ENCODE peak calls at places on chromosomes 5 and 9, in ten cellular contexts. F is right cardiac atrium; P is upper lobe of right lung; C is brain microvascular endothelial cell; S is aorta; D is effector memory CD4-positive, alpha-beta T cell; G is fibroblast of lung; J is GM23248; H is pancreas; U is tibial nerve. K is an unnamed sample.

GRCh38 chr5:131814990-131815389 is 18.2 kb upstream of the FNIP1 start:
- DNase-seq in G (peak), D (no peak), S (no peak), F (no peak), P (no peak), U (no peak), J (peak), H (no peak), C (peak), K (no peak)

GRCh38 chr5:652773-653350 is 40.3 kb downstream of the TPPP start:
- DNase-seq in P (peak), J (no peak), F (no peak), D (no peak), H (no peak), S (peak), G (no peak), C (no peak), U (no peak), K (no peak)

GRCh38 chr9:28234133-28234898 is 661.0 kb upstream of the C9orf72 start:
- DNase-seq in G (no peak), F (no peak), D (no peak), C (peak), S (no peak), H (peak), P (no peak), J (no peak), U (no peak), K (no peak)

GRCh38 chr9:94967481-94967880 is 241.0 kb downstream of the AOPEP start:
- DNase-seq in J (no peak), D (no peak), H (peak), S (no peak), P (no peak), G (no peak), C (no peak), F (no peak), U (no peak), K (no peak)

GRCh38 chr5:110458313-110458712 is 268.2 kb downstream of the TMEM232 start:
- DNase-seq in H (no peak), P (no peak), S (no peak), D (no peak), G (no peak), U (no peak), J (no peak), C (no peak), F (no peak), K (no peak)

GRCh38 chr9:111752455-111752854 is 42.3 kb downstream of the SHOC1 start:
- DNase-seq in S (no peak), F (no peak), J (peak), H (no peak), C (no peak), U (no peak), G (peak), D (no peak), P (no peak), K (no peak)

GRCh38 chr9:107809859-107810492 is 320.4 kb upstream of the KLF4 start:
- DNase-seq in P (no peak), G (peak), S (no peak), U (no peak), C (no peak), F (no peak), H (no peak), D (no peak), J (peak), K (no peak)

GRCh38 chr5:59317023-59317771 is 576.3 kb downstream of the PDE4D start:
- DNase-seq in S (no peak), H (no peak), U (peak), D (no peak), J (peak), C (no peak), F (no peak), P (no peak), G (peak), K (no peak)

GRCh38 chr5:180785794-180786221 is 16.8 kb downstream of the MGAT1 start:
- DNase-seq in C (peak), U (no peak), D (no peak), H (no peak), G (peak), S (no peak), J (peak), P (peak), F (no peak), K (no peak)

GRCh38 chr5:127959152-127959764 is 124.3 kb upstream of the SLC12A2 start:
- DNase-seq in U (peak), C (peak), P (peak), F (peak), D (no peak), G (peak), J (peak), S (peak), H (peak), K (no peak)

GRCh38 chr9:35998333-35998732 is 38.4 kb upstream of the RECK start:
- DNase-seq in P (no peak), F (no peak), G (no peak), C (no peak), U (no peak), D (no peak), H (no peak), S (no peak), J (no peak), K (no peak)

GRCh38 chr9:130482463-130482862 is 37.7 kb downstream of the ASS1 start:
- DNase-seq in J (no peak), F (no peak), H (no peak), D (no peak), S (no peak), C (no peak), U (no peak), P (no peak), G (no peak), K (no peak)

GRCh38 chr5:3512291-3512690 is 83.3 kb upstream of the IRX1 start:
- DNase-seq in G (no peak), H (no peak), C (no peak), S (no peak), J (no peak), U (no peak), P (no peak), D (no peak), F (no peak), K (no peak)

GRCh38 chr9:114732842-114733241 is 50.9 kb upstream of the TEX48 start:
- DNase-seq in S (no peak), D (no peak), C (no peak), P (no peak), H (no peak), J (peak), F (no peak), G (no peak), U (no peak), K (no peak)

GRCh38 chr5:87400305-87400899 is 12.3 kb downstream of the CCNH start:
- DNase-seq in P (no peak), U (no peak), H (no peak), S (no peak), C (no peak), F (no peak), G (peak), D (no peak), J (peak), K (no peak)

GRCh38 chr5:132264546-132265335 is 7.2 kb downstream of the PDLIM4 start:
- DNase-seq in F (no peak), U (peak), G (no peak), J (peak), H (no peak), P (no peak), C (no peak), D (no peak), S (peak), K (no peak)

GRCh38 chr5:82164957-82165698 is 113.0 kb downstream of the RPS23 start:
- DNase-seq in U (no peak), H (no peak), C (peak), J (peak), F (no peak), P (no peak), S (no peak), D (no peak), G (peak), K (no peak)

GRCh38 chr9:71608021-71608420 is 160.3 kb downstream of the CEMIP2 start:
- DNase-seq in P (no peak), H (no peak), U (no peak), G (no peak), J (peak), C (no peak), D (no peak), F (no peak), S (no peak), K (no peak)

GRCh38 chr5:24363789-24364534 is 280.8 kb downstream of the CDH10 start:
- DNase-seq in P (no peak), S (no peak), U (no peak), D (no peak), C (no peak), H (peak), J (no peak), G (no peak), F (no peak), K (no peak)

GRCh38 chr9:91465420-91465819 is 41.8 kb upstream of the NFIL3 start:
- DNase-seq in J (peak), C (peak), S (no peak), P (no peak), G (peak), U (no peak), D (no peak), F (no peak), H (no peak), K (no peak)

GRCh38 chr5:149651686-149652085 is 70.4 kb downstream of the ARHGEF37 start:
- DNase-seq in F (no peak), J (no peak), H (no peak), U (no peak), D (no peak), P (no peak), C (no peak), S (no peak), G (no peak), K (no peak)

GRCh38 chr5:149654282-149654681 is 73.0 kb downstream of the ARHGEF37 start:
- DNase-seq in S (no peak), D (no peak), J (no peak), P (no peak), U (no peak), C (no peak), F (no peak), H (no peak), G (no peak), K (no peak)

GRCh38 chr5:149654893-149655505 is 73.7 kb downstream of the ARHGEF37 start:
- DNase-seq in U (no peak), G (no peak), J (no peak), S (no peak), D (no peak), F (no peak), H (no peak), P (no peak), C (no peak), K (no peak)

GRCh38 chr5:149656576-149657182 is 73.4 kb upstream of the PPARGC1B start:
- DNase-seq in F (no peak), U (no peak), G (no peak), H (no peak), P (no peak), S (no peak), J (peak), C (peak), D (no peak), K (no peak)

GRCh38 chr5:149652697-149653096 is 71.4 kb downstream of the ARHGEF37 start:
- DNase-seq in S (no peak), H (no peak), D (no peak), U (no peak), G (no peak), F (no peak), C (no peak), J (no peak), P (no peak), K (no peak)
- H3K27ac ChIP-seq in S (no peak), H (no peak), D (no peak), U (no peak), G (no peak), F (no peak), C (no peak), J (no peak), P (no peak), K (no peak)

GRCh38 chr5:142872795-142873194 is 102.6 kb downstream of the ARHGAP26 start:
- DNase-seq in J (peak), C (peak), U (no peak), S (no peak), D (no peak), P (no peak), H (peak), G (no peak), F (no peak), K (no peak)
- H3K27ac ChIP-seq in J (no peak), C (peak), U (no peak), S (no peak), D (no peak), P (no peak), H (peak), G (no peak), F (peak), K (no peak)

GRCh38 chr5:157540124-157540523 is 35.5 kb downstream of the ADAM19 start:
- DNase-seq in U (no peak), J (no peak), D (no peak), F (no peak), S (no peak), G (no peak), P (no peak), C (no peak), H (no peak), K (no peak)

GRCh38 chr5:157539623-157540022 is 36.0 kb downstream of the ADAM19 start:
- DNase-seq in F (no peak), P (no peak), G (no peak), D (no peak), U (no peak), C (no peak), J (no peak), H (no peak), S (no peak), K (no peak)

GRCh38 chr5:157542282-157542966 is 33.2 kb downstream of the ADAM19 start:
- DNase-seq in S (no peak), J (no peak), P (no peak), H (no peak), G (no peak), U (no peak), C (no peak), D (no peak), F (no peak), K (no peak)

GRCh38 chr5:157540707-157541451 is 34.7 kb downstream of the ADAM19 start:
- DNase-seq in H (no peak), S (peak), C (peak), U (no peak), G (peak), P (peak), D (peak), F (peak), J (peak), K (no peak)

DNA sequence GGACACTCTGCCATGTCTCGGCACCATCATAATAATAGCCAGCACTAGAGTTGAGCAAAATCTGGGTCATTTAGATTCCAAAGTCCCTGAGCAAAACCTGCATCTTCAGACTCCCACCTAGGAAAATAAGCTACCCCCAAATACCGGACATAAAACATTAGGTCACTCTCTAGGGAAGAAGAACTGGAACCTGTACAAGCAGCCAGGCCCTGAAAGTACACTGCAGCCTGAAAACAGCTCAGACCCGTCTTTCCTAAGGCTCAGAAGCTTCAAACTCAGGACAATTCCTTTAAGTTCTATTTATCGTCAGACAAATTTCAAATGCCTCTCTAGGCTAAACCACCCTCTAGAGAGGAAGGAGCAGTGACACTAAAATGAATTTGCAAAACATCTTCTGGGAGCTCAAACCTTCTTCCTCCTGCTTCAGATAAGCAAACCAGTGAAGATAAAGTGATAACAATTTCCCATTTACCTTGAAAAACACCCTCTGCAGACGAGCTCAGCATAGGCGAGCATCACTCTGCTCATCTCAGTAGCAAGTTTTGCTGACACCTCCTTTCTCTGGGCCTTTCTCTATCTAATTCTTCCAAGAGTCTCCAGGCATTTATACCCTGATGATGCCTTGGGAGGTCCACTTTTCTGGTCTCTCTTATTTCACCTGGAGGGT is 34.0 kb downstream of the ADAM19 start:
- DNase-seq in U (no peak), J (peak), P (no peak), G (no peak), D (no peak), F (no peak), S (no peak), H (no peak), C (no peak), K (no peak)
- H3K27ac ChIP-seq in U (peak), J (peak), P (peak), G (peak), D (peak), F (peak), S (peak), H (no peak), C (peak), K (no peak)

GRCh38 chr5:14209836-14210235 is 66.7 kb downstream of the TRIO start:
- DNase-seq in D (no peak), G (no peak), H (no peak), P (no peak), U (no peak), F (no peak), J (no peak), S (no peak), C (no peak), K (no peak)

GRCh38 chr5:14206028-14206725 is 63.0 kb downstream of the TRIO start:
- DNase-seq in J (no peak), P (no peak), C (no peak), U (no peak), G (no peak), D (no peak), S (no peak), H (no peak), F (no peak), K (no peak)

GRCh38 chr5:14210729-14211128 is 67.6 kb downstream of the TRIO start:
- DNase-seq in C (no peak), S (no peak), J (no peak), H (no peak), G (no peak), F (no peak), P (no peak), D (no peak), U (no peak), K (no peak)

GRCh38 chr5:14209222-14209822 is 66.2 kb downstream of the TRIO start:
- DNase-seq in P (no peak), C (no peak), G (no peak), U (no peak), J (no peak), S (no peak), D (no peak), H (no peak), F (no peak), K (no peak)

DNA sequence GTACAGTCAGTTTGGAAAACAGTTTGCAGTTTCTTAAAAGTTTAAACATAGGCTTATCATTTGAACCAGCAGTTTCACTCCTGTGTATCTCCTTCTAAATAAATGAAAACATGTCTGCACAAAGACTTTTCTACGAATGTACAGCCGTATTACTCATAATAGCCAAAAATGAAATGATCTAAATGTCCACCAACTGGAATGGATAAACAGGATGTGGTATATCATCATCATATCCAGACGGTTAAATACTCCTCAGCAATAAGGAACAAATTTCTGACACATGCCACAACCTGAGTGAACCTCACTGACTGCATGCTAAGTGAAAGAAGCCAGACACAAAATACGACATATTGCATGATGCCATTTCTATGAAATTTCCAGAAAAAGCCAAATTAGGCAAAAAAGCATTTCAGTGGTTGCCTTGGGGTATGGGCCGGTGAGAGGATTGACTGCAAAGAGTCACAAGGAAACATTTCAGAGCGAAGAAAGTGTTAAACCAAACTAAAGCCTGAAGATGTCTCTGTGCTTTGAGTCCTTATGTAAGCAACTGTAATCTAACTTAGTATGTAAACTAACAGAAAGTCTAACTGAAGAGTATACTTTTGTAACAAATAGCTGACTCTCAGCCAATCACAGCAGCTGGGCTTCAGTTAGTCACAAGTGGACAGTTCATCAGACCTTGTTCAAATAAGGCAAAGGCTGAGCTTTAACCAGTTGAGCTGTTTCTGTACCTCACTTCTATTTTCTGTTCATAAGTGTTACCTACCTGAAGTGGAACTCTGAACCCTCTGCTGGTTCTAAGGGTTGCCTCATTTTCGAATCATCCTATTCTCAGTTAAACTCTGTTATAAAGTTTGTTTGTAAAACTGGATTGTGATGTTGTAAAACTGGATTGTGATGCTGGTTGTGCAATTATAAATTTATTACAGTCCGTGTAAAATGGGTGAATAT is 65.2 kb downstream of the TRIO start:
- DNase-seq in G (peak), H (no peak), P (no peak), C (peak), D (no peak), J (peak), F (no peak), S (no peak), U (no peak), K (no peak)
- H3K27ac ChIP-seq in G (peak), H (no peak), P (peak), C (peak), D (no peak), J (peak), F (no peak), S (no peak), U (no peak), K (no peak)

DNA sequence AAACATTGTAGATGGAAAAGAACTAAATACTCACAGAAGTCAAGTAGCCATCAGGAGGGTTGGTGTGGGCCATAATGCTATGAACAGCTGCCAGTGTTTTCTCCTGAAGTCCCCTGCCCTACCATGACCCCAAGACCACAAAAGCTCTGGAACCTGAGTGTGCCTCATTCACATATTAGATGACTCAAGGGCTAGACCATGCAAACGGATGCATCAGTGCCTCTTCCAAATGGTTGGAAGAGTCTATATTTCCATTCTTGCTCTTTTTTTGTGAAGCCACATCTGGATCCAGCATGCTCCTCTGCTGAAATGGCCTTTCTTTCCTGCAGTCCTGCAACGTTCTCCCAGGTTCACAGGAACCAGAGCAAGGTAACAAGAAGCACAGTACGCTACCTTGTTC is 136.6 kb upstream of the EPB41L4A start:
- DNase-seq in C (peak), U (no peak), P (no peak), H (no peak), F (no peak), G (peak), J (peak), S (no peak), D (no peak), K (no peak)
- H3K27ac ChIP-seq in C (no peak), U (no peak), P (no peak), H (no peak), F (no peak), G (no peak), J (no peak), S (no peak), D (no peak), K (no peak)

GRCh38 chr9:68904454-68904853 is 109.5 kb downstream of the PRKACG start:
- DNase-seq in H (no peak), F (no peak), G (no peak), C (no peak), U (no peak), D (no peak), P (no peak), S (no peak), J (no peak), K (no peak)
- H3K27ac ChIP-seq in H (no peak), F (no peak), G (no peak), C (no peak), U (no peak), D (no peak), P (no peak), S (no peak), J (no peak), K (no peak)

DNA sequence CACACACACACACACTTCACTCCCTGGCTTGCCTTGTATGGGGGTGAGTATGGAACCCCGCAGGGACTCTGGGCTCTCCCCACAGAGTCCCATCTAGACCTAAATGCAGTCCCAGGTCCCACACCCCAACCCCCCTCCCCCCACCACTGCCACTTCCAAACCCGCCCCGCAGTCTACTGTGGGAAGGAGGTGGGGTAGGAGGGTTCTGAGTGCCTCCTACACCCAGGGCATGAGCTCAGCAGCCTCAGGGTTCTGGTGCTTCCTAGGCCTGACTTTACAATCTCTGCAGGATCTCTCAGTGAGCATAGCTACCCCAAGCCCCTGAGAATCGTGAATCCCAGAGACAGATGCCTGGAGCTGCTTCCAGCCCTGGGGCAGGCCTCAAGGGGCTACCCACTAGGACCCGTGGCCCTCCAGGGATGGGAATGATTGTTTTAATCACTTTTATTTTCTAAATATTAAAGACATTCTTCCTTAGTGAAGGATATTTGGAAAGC is 1.5 kb upstream of the NACC2 start:
- DNase-seq in P (no peak), C (no peak), D (no peak), F (no peak), J (no peak), G (no peak), U (no peak), H (no peak), S (no peak), K (no peak)
- H3K27ac ChIP-seq in P (no peak), C (no peak), D (no peak), F (no peak), J (no peak), G (no peak), U (peak), H (no peak), S (no peak), K (no peak)